ENCODE peak calls at places on chromosomes 13 and 19, in six cellular contexts. E is breast epithelium, C is RCC 7860, V is fibroblast of lung, M is fibroblast of the conjunctiva, L is iPS-NIHi11. T is an unnamed sample.

GRCh38 chr19:41189425-41190065 is 3.5 kb upstream of the CYP2S1 start:
- DNase-seq in L (peak), E (no peak), M (no peak), V (no peak), C (no peak), T (no peak)

GRCh38 chr13:51235186-51235585 is 13.0 kb downstream of the FAM124A start:
- DNase-seq in C (no peak), L (no peak), M (no peak), E (no peak), V (no peak), T (no peak)

GRCh38 chr19:55578031-55578760 is 2.5 kb downstream of the ZNF579 start:
- DNase-seq in V (no peak), E (no peak), L (peak), C (no peak), M (no peak), T (no peak)

GRCh38 chr19:38079926-38080380 is 144.1 kb downstream of the DPF1 start:
- DNase-seq in V (peak), M (peak), L (no peak), C (peak), E (no peak), T (peak)

GRCh38 chr13:48042889-48043288 is 5.4 kb downstream of the NUDT15 start:
- DNase-seq in L (no peak), M (no peak), C (no peak), V (no peak), E (no peak), T (no peak)

GRCh38 chr13:46996316-46996715 is 99.5 kb upstream of the HTR2A start:
- DNase-seq in M (no peak), V (no peak), E (no peak), L (no peak), C (no peak), T (no peak)

GRCh38 chr19:3024870-3025515 is 4.1 kb downstream of the TLE2 start:
- DNase-seq in L (peak), E (no peak), V (no peak), C (no peak), M (no peak), T (no peak)

GRCh38 chr13:77863037-77863630 is 55.5 kb downstream of the EDNRB start:
- DNase-seq in L (no peak), V (no peak), E (no peak), C (no peak), M (no peak), T (no peak)

GRCh38 chr19:40317338-40317737 is 30.9 kb downstream of the C19orf47 start:
- DNase-seq in M (no peak), E (no peak), C (no peak), L (no peak), V (no peak), T (no peak)

GRCh38 chr19:33904681-33905080 is 108.0 kb downstream of the KCTD15 start:
- DNase-seq in M (no peak), V (peak), C (no peak), L (peak), E (peak), T (peak)

GRCh38 chr19:7901337-7901736 is 2.3 kb upstream of the MAP2K7 start:
- DNase-seq in E (no peak), C (no peak), V (no peak), L (no peak), M (no peak), T (no peak)

GRCh38 chr19:16548956-16549355 is 6.7 kb upstream of the CHERP start:
- DNase-seq in L (no peak), V (no peak), C (no peak), M (no peak), E (no peak), T (no peak)

GRCh38 chr13:29861694-29862110 is 11.3 kb upstream of the UBL3 start:
- DNase-seq in L (no peak), M (no peak), C (peak), E (no peak), V (peak), T (no peak)

GRCh38 chr19:8641908-8642547 is 11.6 kb downstream of the NFILZ start:
- DNase-seq in M (peak), L (peak), E (no peak), V (peak), C (peak), T (peak)

GRCh38 chr13:114119196-114119595 is 13.2 kb downstream of the RASA3 start:
- DNase-seq in C (peak), V (peak), L (peak), M (no peak), E (no peak), T (peak)

GRCh38 chr19:55642153-55643002 is 1.1 kb upstream of the ZNF581 start:
- DNase-seq in M (no peak), V (peak), E (no peak), C (no peak), L (no peak), T (no peak)

GRCh38 chr19:17209126-17210036 is 5.8 kb upstream of the USE1 start:
- DNase-seq in M (no peak), C (no peak), L (peak), E (no peak), V (peak), T (no peak)

GRCh38 chr13:69077267-69077666 is 1030.4 kb upstream of the ATXN8OS start:
- DNase-seq in M (no peak), V (no peak), L (no peak), C (no peak), E (no peak), T (no peak)

T was measured in kidney glomerular epithelial cell.